ENCODE peak calls at places on chromosome 16, in four cellular contexts. P is IMR-90, J is H1, E is K562. H is an unnamed sample.

GRCh38 chr16:59324462-59324861 is 590.3 kb upstream of the GOT2 start:
- DNase-seq in P (peak; percentile 2), E (no peak), J (no peak), H (peak; percentile 80)

GRCh38 chr16:2253293-2253692 is 1.9 kb upstream of the ECI1 start:
- DNase-seq in J (no peak), E (no peak), P (no peak), H (no peak)

GRCh38 chr16:17828012-17828411 is 357.3 kb upstream of the XYLT1 start:
- DNase-seq in J (no peak), P (peak; percentile 90), E (peak; percentile 30), H (peak; percentile 13)

GRCh38 chr16:48317614-48318013 is 67.6 kb downstream of the SIAH1 start:
- DNase-seq in E (peak; percentile 57), J (no peak), P (peak; percentile 76), H (peak; percentile 33)

GRCh38 chr16:86772671-86773338 is 194.5 kb downstream of the FOXL1 start:
- DNase-seq in P (peak; percentile 58), J (no peak), E (no peak), H (no peak)

GRCh38 chr16:3641801-3642396 is 12.6 kb upstream of the DNASE1 start:
- DNase-seq in E (no peak), J (peak; percentile 34), P (no peak), H (no peak)

GRCh38 chr16:27870116-27870798 is 193.3 kb downstream of the GSG1L start:
- DNase-seq in E (no peak), J (no peak), P (no peak), H (no peak)

GRCh38 chr16:67428146-67428731 is 2.7 kb upstream of the HSD11B2 start:
- DNase-seq in J (peak; percentile 90), P (peak; percentile 47), E (peak; percentile 83), H (peak; percentile 67)

GRCh38 chr16:65118866-65119265 is 3.0 kb downstream of the CDH11 start:
- DNase-seq in P (peak; percentile 34), E (no peak), J (no peak), H (no peak)

GRCh38 chr16:66414891-66415290 is 12.2 kb upstream of the BEAN1 start:
- DNase-seq in J (no peak), P (peak; percentile 75), E (no peak), H (no peak)

DNA sequence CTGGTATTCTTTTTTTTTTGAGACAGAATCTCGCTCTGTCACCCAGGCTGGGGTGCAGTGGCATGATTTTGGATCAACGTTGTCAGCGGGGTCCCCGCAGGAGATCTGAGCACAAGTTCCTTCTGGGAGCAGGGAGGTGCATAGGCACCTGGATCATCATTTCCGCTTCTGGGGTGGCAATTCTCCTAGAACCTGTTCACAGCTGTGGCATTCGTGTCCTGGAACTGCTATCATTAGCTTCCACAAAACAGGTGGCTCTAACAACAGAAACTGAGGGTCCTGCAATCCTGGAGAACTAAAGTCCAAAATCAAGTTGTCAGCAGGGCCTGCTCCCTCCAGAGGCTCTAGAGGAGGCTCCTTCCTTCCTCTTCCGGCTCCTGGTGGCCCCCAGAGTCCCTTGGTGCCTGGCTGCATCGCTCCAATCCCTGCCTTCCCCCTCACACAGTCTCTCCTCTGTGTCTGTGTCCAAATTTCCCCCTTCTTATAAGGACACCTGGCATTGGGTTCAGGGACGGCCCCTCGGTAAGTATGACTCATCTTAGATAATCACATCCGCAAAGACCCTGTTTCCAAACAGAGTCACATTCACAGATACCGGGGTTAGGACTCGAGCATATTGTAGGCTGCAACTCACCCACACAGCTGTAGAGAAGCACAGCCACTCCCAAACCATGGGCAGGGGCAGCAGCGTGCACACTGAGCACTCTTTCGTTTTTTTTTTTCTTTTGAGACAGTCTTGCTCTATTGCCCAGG is 43.5 kb upstream of the KLHDC4 start:
- DNase-seq in J (no peak), P (peak; percentile 53), E (no peak), H (no peak)
- TF ChIP-seq MAFK in J (no peak), P (no peak), E (no peak), H (no peak)

GRCh38 chr16:57955572-57955971 is 15.4 kb downstream of the CNGB1 start:
- DNase-seq in J (no peak), E (no peak), P (no peak), H (peak; percentile 40)
- TF ChIP-seq MAFK in J (no peak), E (no peak), P (no peak), H (no peak)

DNA sequence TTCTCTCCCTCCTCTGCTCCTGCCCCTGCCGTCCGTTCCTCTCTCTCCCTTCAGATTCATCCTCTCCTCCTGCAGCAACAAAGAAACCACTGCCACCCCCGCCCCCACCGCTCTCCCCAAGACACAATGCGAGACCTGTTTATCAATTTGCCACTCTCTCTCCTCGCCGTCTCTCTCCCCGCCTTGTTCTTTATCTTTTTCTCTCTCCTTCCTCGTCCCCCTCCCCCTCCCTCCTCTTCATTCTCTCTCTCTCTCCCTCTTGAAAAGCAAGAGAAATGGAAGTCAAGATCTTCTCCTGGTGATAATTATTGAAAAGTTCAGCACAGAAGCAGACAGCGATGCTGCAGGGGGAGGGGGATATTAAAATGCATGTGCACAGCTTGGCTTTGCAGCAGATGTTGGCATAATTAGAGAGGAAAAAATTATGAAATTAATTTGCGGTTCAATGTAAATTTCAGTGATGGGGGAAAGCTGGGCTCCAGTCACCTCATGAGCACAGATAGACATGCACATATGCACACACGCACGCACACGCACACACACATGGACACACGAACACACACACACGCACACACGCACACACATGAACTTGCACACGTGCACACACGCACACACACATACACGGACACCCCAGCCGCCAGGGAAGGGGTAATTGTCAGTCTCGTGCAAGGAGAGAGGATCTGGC is 58.1 kb upstream of the CBFA2T3 start:
- DNase-seq in P (no peak), J (no peak), E (peak; percentile 70), H (no peak)
- TF ChIP-seq MAFK in P (no peak), J (no peak), E (no peak), H (no peak)

GRCh38 chr16:85757341-85757822 is 6.5 kb upstream of the C16orf74 start:
- DNase-seq in J (no peak), E (no peak), P (peak; percentile 89), H (no peak)
- TF ChIP-seq MAFK in J (no peak), E (no peak), P (no peak), H (no peak)

H was measured in A549.